ENCODE peak calls at places on chromosomes 11 and 22, in ten cellular contexts. I is hippocampal formation; U is activated naive CD4-positive, alpha-beta T cell; Z is astrocyte; S is skeletal muscle cell; O is retinal pigment epithelial cell; X is activated CD8-positive, alpha-beta memory T cell treated with anti-CD3 and anti-CD28 coated beads, Interleukin-2, amount 10 ng/mL, durations not matched to agents 7 days and 5 days; H is adipocyte; G is activated naive CD8-positive, alpha-beta T cell treated with anti-CD3 and anti-CD28 coated beads for 36 hours; J is endothelial cell. P is an unnamed sample.

GRCh38 chr22:39999144-39999757 is 4.5 kb downstream of the FAM83F start:
- DNase-seq in I (no peak), U (no peak), Z (peak; percentile 42), S (peak; percentile 53), O (no peak), X (no peak), H (no peak), G (no peak), J (no peak), P (no peak)

GRCh38 chr22:18994780-18995711 is 59.0 kb upstream of the PRODH start:
- DNase-seq in I (no peak), U (no peak), Z (no peak), S (no peak), O (no peak), X (no peak), H (no peak), G (no peak), J (no peak), P (no peak)

GRCh38 chr11:125999234-125999880 is 53.5 kb downstream of the VSIG10L2 start:
- DNase-seq in I (no peak), U (no peak), Z (no peak), S (no peak), O (no peak), X (no peak), H (no peak), G (no peak), J (no peak), P (no peak)

GRCh38 chr11:18312012-18312411 is 9.9 kb downstream of the HPS5 start:
- DNase-seq in I (no peak), U (no peak), Z (peak; percentile 67), S (no peak), O (no peak), X (no peak), H (no peak), G (no peak), J (no peak), P (no peak)

GRCh38 chr11:99424313-99425084 is 403.8 kb downstream of the CNTN5 start:
- DNase-seq in I (no peak), U (no peak), Z (no peak), S (no peak), O (no peak), X (no peak), H (no peak), G (no peak), J (no peak), P (no peak)

GRCh38 chr22:41367680-41368542 is 13.8 kb upstream of the TEF start:
- DNase-seq in I (peak; percentile 52), U (no peak), Z (peak; percentile 49), S (no peak), O (peak; percentile 35), X (no peak), H (peak; percentile 40), G (no peak), J (no peak), P (no peak)

GRCh38 chr11:109641549-109641948 is 219.6 kb downstream of the C11orf87 start:
- DNase-seq in I (no peak), U (no peak), Z (peak; percentile 47), S (peak; percentile 4), O (peak; percentile 29), X (no peak), H (peak; percentile 34), G (no peak), J (peak; percentile 46), P (no peak)

GRCh38 chr11:44793350-44794090 is 66.8 kb downstream of the TSPAN18 start:
- DNase-seq in I (no peak), U (no peak), Z (peak; percentile 17), S (no peak), O (peak; percentile 8), X (no peak), H (no peak), G (no peak), J (no peak), P (no peak)

GRCh38 chr22:31937328-31937727 is 7.0 kb upstream of the YWHAH start:
- DNase-seq in I (no peak), U (no peak), Z (no peak), S (no peak), O (no peak), X (no peak), H (no peak), G (no peak), J (no peak), P (no peak)

GRCh38 chr11:48103621-48104561 is 112.7 kb upstream of the OR4B1 start:
- DNase-seq in I (peak; percentile 52), U (no peak), Z (peak; percentile 81), S (no peak), O (peak; percentile 39), X (peak; percentile 26), H (peak; percentile 28), G (no peak), J (no peak), P (no peak)

GRCh38 chr11:19389787-19390303 is 149.1 kb upstream of the E2F8 start:
- DNase-seq in I (no peak), U (no peak), Z (no peak), S (peak; percentile 60), O (no peak), X (no peak), H (no peak), G (no peak), J (no peak), P (no peak)

GRCh38 chr22:33923660-33924246 is 3.5 kb upstream of the LARGE1 start:
- DNase-seq in I (peak; percentile 31), U (no peak), Z (peak; percentile 41), S (no peak), O (peak; percentile 19), X (peak; percentile 42), H (peak; percentile 92), G (no peak), J (peak; percentile 70), P (no peak)